ENCODE peak calls at places on chromosomes 3 and 15, in nine cellular contexts. One of them, this sample, is unnamed.

GRCh38 chr3:156749244-156749643 is 74.9 kb downstream of the TIPARP start:
- DNase-seq in A549: no peak
- DNase-seq in LHCN-M2: peak
- DNase-seq in HT1080: no peak
- DNase-seq in amniotic stem cell: no peak
- DNase-seq in CD4-positive, alpha-beta T cell: no peak
- DNase-seq in cardiac fibroblast: no peak
- DNase-seq in activated CD4-positive, alpha-beta T cell treated with anti-CD3 and anti-CD28 coated beads, Interleukin-2, amount 50 U/mL, for 4 hours: no peak
- DNase-seq in left colon: no peak
- DNase-seq in this sample: no peak

GRCh38 chr3:70256566-70256965 is 55.9 kb downstream of the MDFIC2 start:
- DNase-seq in left colon: no peak
- DNase-seq in LHCN-M2: no peak
- DNase-seq in HT1080: no peak
- DNase-seq in A549: peak
- DNase-seq in cardiac fibroblast: no peak
- DNase-seq in activated CD4-positive, alpha-beta T cell treated with anti-CD3 and anti-CD28 coated beads, Interleukin-2, amount 50 U/mL, for 4 hours: no peak
- DNase-seq in amniotic stem cell: no peak
- DNase-seq in CD4-positive, alpha-beta T cell: no peak
- DNase-seq in this sample: no peak

GRCh38 chr3:154779571-154779970 is 300.5 kb upstream of the MME start:
- DNase-seq in HT1080: peak
- DNase-seq in A549: no peak
- DNase-seq in left colon: no peak
- DNase-seq in LHCN-M2: peak
- DNase-seq in CD4-positive, alpha-beta T cell: no peak
- DNase-seq in cardiac fibroblast: peak
- DNase-seq in amniotic stem cell: no peak
- DNase-seq in activated CD4-positive, alpha-beta T cell treated with anti-CD3 and anti-CD28 coated beads, Interleukin-2, amount 50 U/mL, for 4 hours: no peak
- DNase-seq in this sample: peak

GRCh38 chr3:100401674-100402036 is 316 bp downstream of the LNP1 start:
- DNase-seq in A549: no peak
- DNase-seq in LHCN-M2: peak
- DNase-seq in activated CD4-positive, alpha-beta T cell treated with anti-CD3 and anti-CD28 coated beads, Interleukin-2, amount 50 U/mL, for 4 hours: peak
- DNase-seq in HT1080: no peak
- DNase-seq in CD4-positive, alpha-beta T cell: peak
- DNase-seq in left colon: peak
- DNase-seq in amniotic stem cell: no peak
- DNase-seq in cardiac fibroblast: peak
- DNase-seq in this sample: peak

GRCh38 chr3:127159547-127159946 is 33.4 kb upstream of the PRR23E start:
- DNase-seq in A549: no peak
- DNase-seq in activated CD4-positive, alpha-beta T cell treated with anti-CD3 and anti-CD28 coated beads, Interleukin-2, amount 50 U/mL, for 4 hours: no peak
- DNase-seq in left colon: no peak
- DNase-seq in CD4-positive, alpha-beta T cell: no peak
- DNase-seq in amniotic stem cell: no peak
- DNase-seq in HT1080: no peak
- DNase-seq in LHCN-M2: no peak
- DNase-seq in cardiac fibroblast: no peak
- DNase-seq in this sample: no peak

GRCh38 chr3:49906004-49906860 is 2.6 kb upstream of the MST1R start:
- DNase-seq in left colon: peak
- DNase-seq in amniotic stem cell: peak
- DNase-seq in CD4-positive, alpha-beta T cell: peak
- DNase-seq in A549: peak
- DNase-seq in activated CD4-positive, alpha-beta T cell treated with anti-CD3 and anti-CD28 coated beads, Interleukin-2, amount 50 U/mL, for 4 hours: peak
- DNase-seq in cardiac fibroblast: peak
- DNase-seq in LHCN-M2: peak
- DNase-seq in HT1080: peak
- DNase-seq in this sample: peak

GRCh38 chr3:101038880-101039279 is 45.7 kb upstream of the ABI3BP start:
- DNase-seq in LHCN-M2: peak
- DNase-seq in A549: no peak
- DNase-seq in CD4-positive, alpha-beta T cell: no peak
- DNase-seq in HT1080: no peak
- DNase-seq in activated CD4-positive, alpha-beta T cell treated with anti-CD3 and anti-CD28 coated beads, Interleukin-2, amount 50 U/mL, for 4 hours: no peak
- DNase-seq in cardiac fibroblast: peak
- DNase-seq in amniotic stem cell: no peak
- DNase-seq in left colon: no peak
- DNase-seq in this sample: no peak

GRCh38 chr15:71658036-71658435 is 152.3 kb upstream of the NR2E3 start:
- DNase-seq in left colon: no peak
- DNase-seq in A549: no peak
- DNase-seq in activated CD4-positive, alpha-beta T cell treated with anti-CD3 and anti-CD28 coated beads, Interleukin-2, amount 50 U/mL, for 4 hours: no peak
- DNase-seq in CD4-positive, alpha-beta T cell: no peak
- DNase-seq in amniotic stem cell: no peak
- DNase-seq in cardiac fibroblast: no peak
- DNase-seq in LHCN-M2: no peak
- DNase-seq in HT1080: no peak
- DNase-seq in this sample: peak

GRCh38 chr15:64997911-64998310 is 8.2 kb upstream of the SPG21 start:
- DNase-seq in LHCN-M2: no peak
- DNase-seq in A549: no peak
- DNase-seq in activated CD4-positive, alpha-beta T cell treated with anti-CD3 and anti-CD28 coated beads, Interleukin-2, amount 50 U/mL, for 4 hours: no peak
- DNase-seq in CD4-positive, alpha-beta T cell: no peak
- DNase-seq in amniotic stem cell: no peak
- DNase-seq in cardiac fibroblast: no peak
- DNase-seq in left colon: no peak
- DNase-seq in HT1080: no peak
- DNase-seq in this sample: no peak

GRCh38 chr15:100073982-100074381 is 267.8 kb downstream of the ADAMTS17 start:
- DNase-seq in LHCN-M2: no peak
- DNase-seq in amniotic stem cell: no peak
- DNase-seq in HT1080: no peak
- DNase-seq in left colon: no peak
- DNase-seq in A549: no peak
- DNase-seq in cardiac fibroblast: no peak
- DNase-seq in CD4-positive, alpha-beta T cell: no peak
- DNase-seq in activated CD4-positive, alpha-beta T cell treated with anti-CD3 and anti-CD28 coated beads, Interleukin-2, amount 50 U/mL, for 4 hours: no peak
- DNase-seq in this sample: peak

GRCh38 chr3:7999363-7999762 is 502.3 kb upstream of the LMCD1 start:
- DNase-seq in LHCN-M2: no peak
- DNase-seq in activated CD4-positive, alpha-beta T cell treated with anti-CD3 and anti-CD28 coated beads, Interleukin-2, amount 50 U/mL, for 4 hours: no peak
- DNase-seq in A549: no peak
- DNase-seq in left colon: no peak
- DNase-seq in amniotic stem cell: no peak
- DNase-seq in HT1080: no peak
- DNase-seq in CD4-positive, alpha-beta T cell: no peak
- DNase-seq in cardiac fibroblast: no peak
- DNase-seq in this sample: no peak

GRCh38 chr3:166013073-166013679 is 176.0 kb upstream of the BCHE start:
- DNase-seq in LHCN-M2: peak
- DNase-seq in amniotic stem cell: no peak
- DNase-seq in left colon: no peak
- DNase-seq in CD4-positive, alpha-beta T cell: no peak
- DNase-seq in cardiac fibroblast: peak
- DNase-seq in activated CD4-positive, alpha-beta T cell treated with anti-CD3 and anti-CD28 coated beads, Interleukin-2, amount 50 U/mL, for 4 hours: no peak
- DNase-seq in HT1080: peak
- DNase-seq in A549: peak
- DNase-seq in this sample: peak

GRCh38 chr3:49383387-49383786 is 25.2 kb upstream of the GPX1 start:
- DNase-seq in amniotic stem cell: no peak
- DNase-seq in cardiac fibroblast: no peak
- DNase-seq in activated CD4-positive, alpha-beta T cell treated with anti-CD3 and anti-CD28 coated beads, Interleukin-2, amount 50 U/mL, for 4 hours: no peak
- DNase-seq in LHCN-M2: no peak
- DNase-seq in A549: no peak
- DNase-seq in CD4-positive, alpha-beta T cell: no peak
- DNase-seq in HT1080: no peak
- DNase-seq in left colon: peak
- DNase-seq in this sample: no peak

GRCh38 chr3:145906755-145907154 is 254.2 kb downstream of the PLOD2 start:
- DNase-seq in cardiac fibroblast: no peak
- DNase-seq in activated CD4-positive, alpha-beta T cell treated with anti-CD3 and anti-CD28 coated beads, Interleukin-2, amount 50 U/mL, for 4 hours: no peak
- DNase-seq in CD4-positive, alpha-beta T cell: no peak
- DNase-seq in left colon: no peak
- DNase-seq in amniotic stem cell: no peak
- DNase-seq in A549: no peak
- DNase-seq in HT1080: no peak
- DNase-seq in LHCN-M2: no peak
- DNase-seq in this sample: no peak

GRCh38 chr3:94990952-94991705 is 928.3 kb downstream of the NSUN3 start:
- DNase-seq in amniotic stem cell: no peak
- DNase-seq in activated CD4-positive, alpha-beta T cell treated with anti-CD3 and anti-CD28 coated beads, Interleukin-2, amount 50 U/mL, for 4 hours: no peak
- DNase-seq in left colon: no peak
- DNase-seq in cardiac fibroblast: peak
- DNase-seq in HT1080: no peak
- DNase-seq in A549: no peak
- DNase-seq in LHCN-M2: no peak
- DNase-seq in CD4-positive, alpha-beta T cell: no peak
- DNase-seq in this sample: no peak

GRCh38 chr3:184531580-184532290 is 29.9 kb upstream of the EPHB3 start:
- DNase-seq in A549: no peak
- DNase-seq in CD4-positive, alpha-beta T cell: no peak
- DNase-seq in activated CD4-positive, alpha-beta T cell treated with anti-CD3 and anti-CD28 coated beads, Interleukin-2, amount 50 U/mL, for 4 hours: no peak
- DNase-seq in LHCN-M2: no peak
- DNase-seq in HT1080: peak
- DNase-seq in cardiac fibroblast: peak
- DNase-seq in left colon: no peak
- DNase-seq in amniotic stem cell: no peak
- DNase-seq in this sample: no peak

GRCh38 chr3:126300761-126301481 is 56.3 kb downstream of the KLF15 start:
- DNase-seq in amniotic stem cell: no peak
- DNase-seq in cardiac fibroblast: no peak
- DNase-seq in left colon: no peak
- DNase-seq in HT1080: no peak
- DNase-seq in activated CD4-positive, alpha-beta T cell treated with anti-CD3 and anti-CD28 coated beads, Interleukin-2, amount 50 U/mL, for 4 hours: no peak
- DNase-seq in CD4-positive, alpha-beta T cell: no peak
- DNase-seq in A549: no peak
- DNase-seq in LHCN-M2: no peak
- DNase-seq in this sample: no peak

GRCh38 chr15:99509686-99510461 is 55.9 kb upstream of the MEF2A start:
- DNase-seq in LHCN-M2: no peak
- DNase-seq in amniotic stem cell: no peak
- DNase-seq in cardiac fibroblast: no peak
- DNase-seq in activated CD4-positive, alpha-beta T cell treated with anti-CD3 and anti-CD28 coated beads, Interleukin-2, amount 50 U/mL, for 4 hours: no peak
- DNase-seq in HT1080: no peak
- DNase-seq in CD4-positive, alpha-beta T cell: no peak
- DNase-seq in A549: no peak
- DNase-seq in left colon: no peak
- DNase-seq in this sample: no peak

GRCh38 chr15:29734917-29735572 is 87.2 kb downstream of the TJP1 start:
- DNase-seq in CD4-positive, alpha-beta T cell: no peak
- DNase-seq in LHCN-M2: peak
- DNase-seq in activated CD4-positive, alpha-beta T cell treated with anti-CD3 and anti-CD28 coated beads, Interleukin-2, amount 50 U/mL, for 4 hours: no peak
- DNase-seq in HT1080: peak
- DNase-seq in left colon: no peak
- DNase-seq in amniotic stem cell: no peak
- DNase-seq in A549: peak
- DNase-seq in cardiac fibroblast: peak
- DNase-seq in this sample: peak

GRCh38 chr15:56758770-56759449 is 25.6 kb upstream of the ZNF280D start:
- DNase-seq in amniotic stem cell: no peak
- DNase-seq in cardiac fibroblast: peak
- DNase-seq in left colon: no peak
- DNase-seq in activated CD4-positive, alpha-beta T cell treated with anti-CD3 and anti-CD28 coated beads, Interleukin-2, amount 50 U/mL, for 4 hours: no peak
- DNase-seq in A549: peak
- DNase-seq in CD4-positive, alpha-beta T cell: no peak
- DNase-seq in HT1080: peak
- DNase-seq in LHCN-M2: peak
- DNase-seq in this sample: peak

GRCh38 chr3:187130346-187131066 is 8.8 kb downstream of the RPL39L start:
- DNase-seq in HT1080: peak
- DNase-seq in A549: no peak
- DNase-seq in cardiac fibroblast: peak
- DNase-seq in CD4-positive, alpha-beta T cell: peak
- DNase-seq in LHCN-M2: peak
- DNase-seq in amniotic stem cell: peak
- DNase-seq in activated CD4-positive, alpha-beta T cell treated with anti-CD3 and anti-CD28 coated beads, Interleukin-2, amount 50 U/mL, for 4 hours: peak
- DNase-seq in left colon: no peak
- DNase-seq in this sample: peak

GRCh38 chr3:51519848-51520247 is 18.7 kb upstream of the RAD54L2 start:
- DNase-seq in A549: no peak
- DNase-seq in LHCN-M2: no peak
- DNase-seq in amniotic stem cell: no peak
- DNase-seq in activated CD4-positive, alpha-beta T cell treated with anti-CD3 and anti-CD28 coated beads, Interleukin-2, amount 50 U/mL, for 4 hours: no peak
- DNase-seq in HT1080: no peak
- DNase-seq in CD4-positive, alpha-beta T cell: no peak
- DNase-seq in cardiac fibroblast: no peak
- DNase-seq in left colon: no peak
- DNase-seq in this sample: no peak

GRCh38 chr15:42059661-42060476 is 34.5 kb downstream of the PLA2G4D start:
- DNase-seq in amniotic stem cell: no peak
- DNase-seq in left colon: no peak
- DNase-seq in CD4-positive, alpha-beta T cell: peak
- DNase-seq in cardiac fibroblast: peak
- DNase-seq in activated CD4-positive, alpha-beta T cell treated with anti-CD3 and anti-CD28 coated beads, Interleukin-2, amount 50 U/mL, for 4 hours: peak
- DNase-seq in A549: peak
- DNase-seq in LHCN-M2: peak
- DNase-seq in HT1080: peak
- DNase-seq in this sample: peak

GRCh38 chr3:49803464-49804140 is 541 bp downstream of the INKA1 start:
- DNase-seq in HT1080: no peak
- DNase-seq in A549: no peak
- DNase-seq in activated CD4-positive, alpha-beta T cell treated with anti-CD3 and anti-CD28 coated beads, Interleukin-2, amount 50 U/mL, for 4 hours: peak
- DNase-seq in CD4-positive, alpha-beta T cell: peak
- DNase-seq in cardiac fibroblast: no peak
- DNase-seq in left colon: no peak
- DNase-seq in amniotic stem cell: peak
- DNase-seq in LHCN-M2: no peak
- DNase-seq in this sample: peak

GRCh38 chr3:112134335-112135124 is 1.5 kb upstream of the GCSAM start:
- DNase-seq in amniotic stem cell: no peak
- DNase-seq in HT1080: no peak
- DNase-seq in CD4-positive, alpha-beta T cell: peak
- DNase-seq in activated CD4-positive, alpha-beta T cell treated with anti-CD3 and anti-CD28 coated beads, Interleukin-2, amount 50 U/mL, for 4 hours: no peak
- DNase-seq in LHCN-M2: no peak
- DNase-seq in A549: no peak
- DNase-seq in left colon: no peak
- DNase-seq in cardiac fibroblast: peak
- DNase-seq in this sample: no peak

GRCh38 chr3:154349223-154349622 is 24.9 kb upstream of the DHX36 start:
- DNase-seq in LHCN-M2: no peak
- DNase-seq in amniotic stem cell: no peak
- DNase-seq in HT1080: no peak
- DNase-seq in activated CD4-positive, alpha-beta T cell treated with anti-CD3 and anti-CD28 coated beads, Interleukin-2, amount 50 U/mL, for 4 hours: no peak
- DNase-seq in left colon: no peak
- DNase-seq in CD4-positive, alpha-beta T cell: no peak
- DNase-seq in A549: no peak
- DNase-seq in cardiac fibroblast: no peak
- DNase-seq in this sample: no peak

GRCh38 chr15:33795076-33795475 is 173.2 kb upstream of the CHRM5 start:
- DNase-seq in cardiac fibroblast: no peak
- DNase-seq in amniotic stem cell: no peak
- DNase-seq in LHCN-M2: no peak
- DNase-seq in activated CD4-positive, alpha-beta T cell treated with anti-CD3 and anti-CD28 coated beads, Interleukin-2, amount 50 U/mL, for 4 hours: no peak
- DNase-seq in HT1080: no peak
- DNase-seq in CD4-positive, alpha-beta T cell: no peak
- DNase-seq in left colon: no peak
- DNase-seq in A549: no peak
- DNase-seq in this sample: no peak

GRCh38 chr15:63287109-63287508 is 9.7 kb downstream of the APH1B start:
- DNase-seq in amniotic stem cell: no peak
- DNase-seq in A549: no peak
- DNase-seq in LHCN-M2: peak
- DNase-seq in left colon: no peak
- DNase-seq in activated CD4-positive, alpha-beta T cell treated with anti-CD3 and anti-CD28 coated beads, Interleukin-2, amount 50 U/mL, for 4 hours: no peak
- DNase-seq in CD4-positive, alpha-beta T cell: no peak
- DNase-seq in HT1080: peak
- DNase-seq in cardiac fibroblast: peak
- DNase-seq in this sample: no peak

GRCh38 chr3:194255252-194256039 is 95.7 kb downstream of the CPN2 start:
- DNase-seq in left colon: peak
- DNase-seq in CD4-positive, alpha-beta T cell: peak
- DNase-seq in A549: no peak
- DNase-seq in activated CD4-positive, alpha-beta T cell treated with anti-CD3 and anti-CD28 coated beads, Interleukin-2, amount 50 U/mL, for 4 hours: peak
- DNase-seq in cardiac fibroblast: peak
- DNase-seq in amniotic stem cell: no peak
- DNase-seq in HT1080: peak
- DNase-seq in LHCN-M2: no peak
- DNase-seq in this sample: no peak

GRCh38 chr15:31175484-31175883 is 74.0 kb upstream of the TRPM1 start:
- DNase-seq in LHCN-M2: no peak
- DNase-seq in HT1080: no peak
- DNase-seq in activated CD4-positive, alpha-beta T cell treated with anti-CD3 and anti-CD28 coated beads, Interleukin-2, amount 50 U/mL, for 4 hours: no peak
- DNase-seq in amniotic stem cell: no peak
- DNase-seq in A549: no peak
- DNase-seq in cardiac fibroblast: no peak
- DNase-seq in left colon: no peak
- DNase-seq in CD4-positive, alpha-beta T cell: no peak
- DNase-seq in this sample: no peak

GRCh38 chr3:24156466-24156865 is 211.4 kb downstream of the NR1D2 start:
- DNase-seq in CD4-positive, alpha-beta T cell: no peak
- DNase-seq in activated CD4-positive, alpha-beta T cell treated with anti-CD3 and anti-CD28 coated beads, Interleukin-2, amount 50 U/mL, for 4 hours: no peak
- DNase-seq in amniotic stem cell: peak
- DNase-seq in HT1080: peak
- DNase-seq in left colon: no peak
- DNase-seq in cardiac fibroblast: peak
- DNase-seq in A549: peak
- DNase-seq in LHCN-M2: peak
- DNase-seq in this sample: peak